ENCODE peak calls at places on chromosome 21, in five cellular contexts. G, N, S, R and W are unnamed samples.
A peak's percentile ranks its signal among the peaks of the same experiment; 100 is the strongest.

GRCh38 chr21:45447821-45448220 is 42.9 kb downstream of the COL18A1 start:
- DNase-seq in G (peak; percentile 41), N (no peak), S (no peak), R (peak; percentile 64), W (no peak)

GRCh38 chr21:15774590-15774989 is 44.8 kb downstream of the USP25 start:
- DNase-seq in G (peak; percentile 73), N (no peak), S (no peak), R (no peak), W (no peak)

GRCh38 chr21:25176637-25177412 is 430.5 kb downstream of the MRPL39 start:
- DNase-seq in G (no peak), N (no peak), S (no peak), R (no peak), W (no peak)

GRCh38 chr21:32456497-32456918 is 44.0 kb downstream of the EVA1C start:
- DNase-seq in G (peak; percentile 79), N (no peak), S (no peak), R (no peak), W (no peak)

GRCh38 chr21:39061766-39062165 is 121.5 kb downstream of the PSMG1 start:
- DNase-seq in G (no peak), N (no peak), S (no peak), R (no peak), W (no peak)

GRCh38 chr21:42373181-42373907 is 7.0 kb upstream of the TFF1 start:
- DNase-seq in G (no peak), N (no peak), S (no peak), R (no peak), W (no peak)

GRCh38 chr21:36288651-36289243 is 31.2 kb upstream of the MORC3 start:
- DNase-seq in G (no peak), N (no peak), S (no peak), R (no peak), W (peak; percentile 63)

GRCh38 chr21:42799516-42799915 is 79.8 kb downstream of the WDR4 start:
- DNase-seq in G (no peak), N (no peak), S (no peak), R (no peak), W (no peak)

GRCh38 chr21:45975017-45975595 is 6.5 kb upstream of the COL6A1 start:
- DNase-seq in G (peak; percentile 48), N (peak; percentile 46), S (no peak), R (peak; percentile 64), W (peak; percentile 74)

GRCh38 chr21:42463861-42464515 is 32.0 kb downstream of the RSPH1 start:
- DNase-seq in G (peak; percentile 66), N (no peak), S (no peak), R (peak; percentile 72), W (no peak)